ENCODE peak calls at places on chromosomes 6 and 20, in six cellular contexts. One of them, this sample, is unnamed.

GRCh38 chr6:42136508-42137191 is 5.8 kb downstream of the C6orf132 start:
- DNase-seq in trophoblast cell: peak
- DNase-seq in H9: peak
- DNase-seq in neuronal stem cell: peak
- DNase-seq in IMR-90: peak
- DNase-seq in H1: peak
- DNase-seq in this sample: peak

GRCh38 chr20:54980321-54980960 is 505.0 kb downstream of the DOK5 start:
- DNase-seq in H9: no peak
- DNase-seq in IMR-90: no peak
- DNase-seq in neuronal stem cell: peak
- DNase-seq in H1: no peak
- DNase-seq in trophoblast cell: no peak
- DNase-seq in this sample: no peak

GRCh38 chr20:33991498-33991897 is 2.2 kb upstream of the RALY start:
- DNase-seq in H9: no peak
- DNase-seq in trophoblast cell: no peak
- DNase-seq in IMR-90: no peak
- DNase-seq in neuronal stem cell: no peak
- DNase-seq in H1: no peak
- DNase-seq in this sample: no peak

GRCh38 chr20:63699466-63700198 is 3.2 kb downstream of the TNFRSF6B start:
- DNase-seq in IMR-90: no peak
- DNase-seq in H1: no peak
- DNase-seq in neuronal stem cell: no peak
- DNase-seq in H9: peak
- DNase-seq in trophoblast cell: no peak
- DNase-seq in this sample: no peak

GRCh38 chr6:154352898-154353585 is 3.6 kb downstream of the IPCEF1 start:
- DNase-seq in IMR-90: no peak
- DNase-seq in trophoblast cell: no peak
- DNase-seq in H1: no peak
- DNase-seq in neuronal stem cell: no peak
- DNase-seq in H9: no peak
- DNase-seq in this sample: peak

GRCh38 chr6:129469070-129469662 is 240.8 kb downstream of the ARHGAP18 start:
- DNase-seq in H1: no peak
- DNase-seq in IMR-90: no peak
- DNase-seq in trophoblast cell: no peak
- DNase-seq in H9: no peak
- DNase-seq in neuronal stem cell: no peak
- DNase-seq in this sample: no peak

GRCh38 chr20:25274481-25274880 is 26.6 kb downstream of the PYGB start:
- DNase-seq in trophoblast cell: no peak
- DNase-seq in H9: no peak
- DNase-seq in H1: no peak
- DNase-seq in IMR-90: no peak
- DNase-seq in neuronal stem cell: no peak
- DNase-seq in this sample: no peak

GRCh38 chr6:3696525-3696924 is 55.0 kb downstream of the PXDC1 start:
- DNase-seq in H1: no peak
- DNase-seq in H9: no peak
- DNase-seq in trophoblast cell: no peak
- DNase-seq in IMR-90: peak
- DNase-seq in neuronal stem cell: no peak
- DNase-seq in this sample: no peak

GRCh38 chr6:90887764-90888163 is 300.9 kb upstream of the MAP3K7 start:
- DNase-seq in neuronal stem cell: no peak
- DNase-seq in IMR-90: no peak
- DNase-seq in trophoblast cell: no peak
- DNase-seq in H1: no peak
- DNase-seq in H9: no peak
- DNase-seq in this sample: no peak

GRCh38 chr6:157368359-157369049 is 12.5 kb upstream of the ZDHHC14 start:
- DNase-seq in trophoblast cell: no peak
- DNase-seq in neuronal stem cell: no peak
- DNase-seq in IMR-90: no peak
- DNase-seq in H1: no peak
- DNase-seq in H9: no peak
- DNase-seq in this sample: no peak

GRCh38 chr6:168560126-168560525 is 119.1 kb downstream of the SMOC2 start:
- DNase-seq in H9: no peak
- DNase-seq in trophoblast cell: no peak
- DNase-seq in IMR-90: no peak
- DNase-seq in neuronal stem cell: no peak
- DNase-seq in H1: no peak
- DNase-seq in this sample: no peak

GRCh38 chr6:69817358-69817757 is 20.5 kb upstream of the LMBRD1 start:
- DNase-seq in H1: no peak
- DNase-seq in neuronal stem cell: no peak
- DNase-seq in H9: no peak
- DNase-seq in trophoblast cell: no peak
- DNase-seq in IMR-90: no peak
- DNase-seq in this sample: no peak

GRCh38 chr6:88008821-88009220 is 38.8 kb upstream of the SPACA1 start:
- DNase-seq in IMR-90: no peak
- DNase-seq in H9: no peak
- DNase-seq in trophoblast cell: no peak
- DNase-seq in H1: no peak
- DNase-seq in neuronal stem cell: no peak
- DNase-seq in this sample: no peak

GRCh38 chr20:2237059-2237458 is 58.7 kb upstream of the TGM3 start:
- DNase-seq in neuronal stem cell: no peak
- DNase-seq in H1: no peak
- DNase-seq in trophoblast cell: no peak
- DNase-seq in H9: peak
- DNase-seq in IMR-90: peak
- DNase-seq in this sample: no peak

GRCh38 chr6:53216301-53216700 is 67.7 kb upstream of the GCM1 start:
- DNase-seq in H9: no peak
- DNase-seq in IMR-90: no peak
- DNase-seq in H1: no peak
- DNase-seq in trophoblast cell: no peak
- DNase-seq in neuronal stem cell: no peak
- DNase-seq in this sample: no peak

GRCh38 chr20:63701329-63702035 is 5.0 kb downstream of the TNFRSF6B start:
- DNase-seq in H9: no peak
- DNase-seq in IMR-90: no peak
- DNase-seq in neuronal stem cell: no peak
- DNase-seq in trophoblast cell: no peak
- DNase-seq in H1: no peak
- DNase-seq in this sample: no peak

GRCh38 chr6:10305740-10306423 is 109.0 kb downstream of the TFAP2A start:
- DNase-seq in H9: no peak
- DNase-seq in IMR-90: no peak
- DNase-seq in neuronal stem cell: no peak
- DNase-seq in H1: no peak
- DNase-seq in trophoblast cell: peak
- DNase-seq in this sample: no peak

GRCh38 chr20:37534401-37535157 is 6.9 kb upstream of the BLCAP start:
- DNase-seq in neuronal stem cell: peak
- DNase-seq in H9: peak
- DNase-seq in H1: no peak
- DNase-seq in trophoblast cell: peak
- DNase-seq in IMR-90: peak
- DNase-seq in this sample: peak

GRCh38 chr6:114108119-114109002 is 137.4 kb upstream of the HDAC2 start:
- DNase-seq in trophoblast cell: peak
- DNase-seq in H9: peak
- DNase-seq in IMR-90: peak
- DNase-seq in neuronal stem cell: peak
- DNase-seq in H1: no peak
- DNase-seq in this sample: peak

GRCh38 chr20:36670665-36671357 is 24.8 kb upstream of the SLA2 start:
- DNase-seq in H1: no peak
- DNase-seq in trophoblast cell: no peak
- DNase-seq in IMR-90: no peak
- DNase-seq in H9: no peak
- DNase-seq in neuronal stem cell: no peak
- DNase-seq in this sample: no peak

GRCh38 chr6:108656834-108657233 is 96.1 kb downstream of the FOXO3 start:
- DNase-seq in trophoblast cell: no peak
- DNase-seq in H9: no peak
- DNase-seq in H1: no peak
- DNase-seq in neuronal stem cell: no peak
- DNase-seq in IMR-90: no peak
- DNase-seq in this sample: no peak

GRCh38 chr6:145141609-145142008 is 593.7 kb downstream of the EPM2A start:
- DNase-seq in trophoblast cell: no peak
- DNase-seq in neuronal stem cell: no peak
- DNase-seq in H9: no peak
- DNase-seq in IMR-90: no peak
- DNase-seq in H1: no peak
- DNase-seq in this sample: no peak

GRCh38 chr6:87944541-87944954 is 103.1 kb upstream of the SPACA1 start:
- DNase-seq in H1: no peak
- DNase-seq in IMR-90: peak
- DNase-seq in trophoblast cell: peak
- DNase-seq in H9: peak
- DNase-seq in neuronal stem cell: no peak
- DNase-seq in this sample: peak

GRCh38 chr20:21395666-21396044 is 1.7 kb downstream of the NKX2-4 start:
- DNase-seq in H9: peak
- DNase-seq in neuronal stem cell: no peak
- DNase-seq in H1: no peak
- DNase-seq in IMR-90: no peak
- DNase-seq in trophoblast cell: no peak
- DNase-seq in this sample: peak

GRCh38 chr6:31621991-31622390 is 1.5 kb downstream of the PRRC2A start:
- DNase-seq in H9: no peak
- DNase-seq in trophoblast cell: no peak
- DNase-seq in IMR-90: no peak
- DNase-seq in neuronal stem cell: no peak
- DNase-seq in H1: no peak
- DNase-seq in this sample: peak

GRCh38 chr6:31620586-31621319 is at the start of gene PRRC2A:
- DNase-seq in trophoblast cell: peak
- DNase-seq in H1: peak
- DNase-seq in IMR-90: peak
- DNase-seq in H9: peak
- DNase-seq in neuronal stem cell: no peak
- DNase-seq in this sample: no peak

GRCh38 chr6:31622678-31623077 is 2.2 kb downstream of the PRRC2A start:
- DNase-seq in trophoblast cell: peak
- DNase-seq in IMR-90: no peak
- DNase-seq in H1: no peak
- DNase-seq in H9: no peak
- DNase-seq in neuronal stem cell: no peak
- DNase-seq in this sample: no peak

GRCh38 chr6:31619805-31620585 is 520 bp upstream of the PRRC2A start:
- DNase-seq in neuronal stem cell: peak
- DNase-seq in H9: peak
- DNase-seq in IMR-90: peak
- DNase-seq in H1: peak
- DNase-seq in trophoblast cell: peak
- DNase-seq in this sample: peak

GRCh38 chr6:31621320-31621939 is 915 bp downstream of the PRRC2A start:
- DNase-seq in IMR-90: no peak
- DNase-seq in H1: no peak
- DNase-seq in H9: no peak
- DNase-seq in trophoblast cell: no peak
- DNase-seq in neuronal stem cell: no peak
- DNase-seq in this sample: peak
- H3K23ac ChIP-seq in IMR-90: peak
- H3K23ac ChIP-seq in H1: peak
- H3K23ac ChIP-seq in H9: no peak
- H3K23ac ChIP-seq in trophoblast cell: no peak
- H3K23ac ChIP-seq in neuronal stem cell: no peak
- H3K23ac ChIP-seq in this sample: peak

GRCh38 chr20:10618611-10619245 is 55.1 kb downstream of the JAG1 start:
- DNase-seq in IMR-90: no peak
- DNase-seq in trophoblast cell: no peak
- DNase-seq in neuronal stem cell: no peak
- DNase-seq in H9: no peak
- DNase-seq in H1: no peak
- DNase-seq in this sample: no peak
- H3K9ac ChIP-seq in IMR-90: no peak
- H3K9ac ChIP-seq in trophoblast cell: no peak
- H3K9ac ChIP-seq in neuronal stem cell: no peak
- H3K9ac ChIP-seq in H9: no peak
- H3K9ac ChIP-seq in H1: no peak
- H3K9ac ChIP-seq in this sample: no peak

DNA sequence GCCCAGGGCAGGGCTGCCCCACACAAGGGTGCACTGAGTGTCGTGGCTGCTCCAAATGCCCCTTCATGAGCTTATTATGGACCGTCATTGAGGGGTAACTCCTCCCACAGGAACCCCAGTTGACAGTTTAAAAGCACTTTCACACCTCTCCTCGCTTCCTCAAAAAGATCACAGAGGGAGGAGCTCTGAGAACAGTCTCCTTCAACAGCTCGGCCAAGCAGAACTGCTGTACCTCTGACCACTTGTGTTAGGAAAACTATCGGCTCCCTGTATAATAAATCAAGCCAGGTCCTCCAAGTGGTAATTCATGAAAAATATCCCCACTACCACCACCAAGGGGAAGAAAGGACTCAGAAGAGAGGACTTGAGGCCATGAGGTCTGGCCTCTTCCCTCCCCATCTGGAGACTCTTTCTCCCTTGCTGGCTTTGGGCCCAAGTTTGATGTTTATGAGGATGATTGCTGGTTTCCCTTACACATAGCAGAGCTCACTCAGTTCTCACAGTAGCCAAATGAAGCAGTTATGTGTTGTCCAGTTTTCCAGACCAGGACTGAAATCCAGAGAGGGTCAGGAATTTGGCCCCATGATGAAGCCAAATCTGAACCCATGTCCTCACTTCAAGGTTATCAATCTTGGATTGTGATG is 8.7 kb downstream of the SNX21 start:
- DNase-seq in IMR-90: peak
- DNase-seq in H9: no peak
- DNase-seq in trophoblast cell: no peak
- DNase-seq in neuronal stem cell: no peak
- DNase-seq in H1: no peak
- DNase-seq in this sample: peak
- H2AFZ ChIP-seq in IMR-90: no peak
- H2AFZ ChIP-seq in H9: no peak
- H2AFZ ChIP-seq in trophoblast cell: no peak
- H2AFZ ChIP-seq in neuronal stem cell: no peak
- H2AFZ ChIP-seq in H1: no peak
- H2AFZ ChIP-seq in this sample: no peak

GRCh38 chr20:35093245-35093884 is 758 bp upstream of the TRPC4AP start:
- DNase-seq in IMR-90: peak
- DNase-seq in H1: no peak
- DNase-seq in trophoblast cell: no peak
- DNase-seq in H9: no peak
- DNase-seq in neuronal stem cell: no peak
- DNase-seq in this sample: peak

GRCh38 chr20:35088231-35088794 is 4.3 kb downstream of the TRPC4AP start:
- DNase-seq in neuronal stem cell: no peak
- DNase-seq in trophoblast cell: no peak
- DNase-seq in H1: no peak
- DNase-seq in IMR-90: peak
- DNase-seq in H9: no peak
- DNase-seq in this sample: no peak

GRCh38 chr20:35091808-35092523 is 641 bp downstream of the TRPC4AP start:
- DNase-seq in trophoblast cell: no peak
- DNase-seq in neuronal stem cell: no peak
- DNase-seq in IMR-90: peak
- DNase-seq in H9: no peak
- DNase-seq in H1: no peak
- DNase-seq in this sample: peak

GRCh38 chr20:35087355-35087754 is 5.3 kb downstream of the TRPC4AP start:
- DNase-seq in neuronal stem cell: no peak
- DNase-seq in trophoblast cell: no peak
- DNase-seq in H9: no peak
- DNase-seq in H1: no peak
- DNase-seq in IMR-90: no peak
- DNase-seq in this sample: no peak

GRCh38 chr20:35092524-35093244 is at the start of gene TRPC4AP:
- DNase-seq in H9: peak
- DNase-seq in neuronal stem cell: peak
- DNase-seq in H1: peak
- DNase-seq in IMR-90: peak
- DNase-seq in trophoblast cell: peak
- DNase-seq in this sample: peak
- H3K23ac ChIP-seq in H9: no peak
- H3K23ac ChIP-seq in neuronal stem cell: peak
- H3K23ac ChIP-seq in H1: no peak
- H3K23ac ChIP-seq in IMR-90: peak
- H3K23ac ChIP-seq in trophoblast cell: no peak
- H3K23ac ChIP-seq in this sample: peak

This sample was measured in mesenchymal stem cell.